ENCODE peak calls at places on chromosomes 2 and 18, in ten cellular contexts. Z is brain microvascular endothelial cell; M is adrenal gland; L is A549; Q is HFFc6; W is foreskin keratinocyte; P is upper lobe of right lung; T is OCI-LY7; O is bronchial epithelial cell; I is activated CD8-positive, alpha-beta T cell treated with anti-CD3 and anti-CD28 coated beads for 36 hours. E is an unnamed sample.

GRCh38 chr2:202317080-202317859 is 51.7 kb downstream of the NOP58 start:
- DNase-seq in Z (peak; percentile 80), M (peak; percentile 74), L (no peak), Q (peak; percentile 74), W (peak; percentile 22), P (no peak), T (no peak), O (peak; percentile 61), I (no peak), E (no peak)

GRCh38 chr18:61991201-61991600 is 98.4 kb upstream of the RNF152 start:
- DNase-seq in Z (peak; percentile 46), M (no peak), L (no peak), Q (peak; percentile 46), W (no peak), P (no peak), T (no peak), O (peak; percentile 40), I (no peak), E (no peak)

GRCh38 chr2:150589760-150590159 is 102.3 kb upstream of the RND3 start:
- DNase-seq in Z (no peak), M (no peak), L (no peak), Q (no peak), W (no peak), P (no peak), T (no peak), O (peak; percentile 37), I (no peak), E (no peak)

GRCh38 chr2:41488854-41489253 is 559.0 kb upstream of the PKDCC start:
- DNase-seq in Z (no peak), M (no peak), L (no peak), Q (no peak), W (no peak), P (no peak), T (no peak), O (no peak), I (no peak), E (no peak)

GRCh38 chr2:2731885-2732284 is 400.8 kb upstream of the MYT1L start:
- DNase-seq in Z (no peak), M (no peak), L (no peak), Q (no peak), W (no peak), P (no peak), T (no peak), O (no peak), I (no peak), E (no peak)

GRCh38 chr2:84038866-84039265 is 420.2 kb downstream of the SUCLG1 start:
- DNase-seq in Z (no peak), M (no peak), L (no peak), Q (no peak), W (no peak), P (no peak), T (no peak), O (no peak), I (no peak), E (no peak)

GRCh38 chr2:30847841-30848240 is 40.6 kb upstream of the CAPN13 start:
- DNase-seq in Z (no peak), M (no peak), L (no peak), Q (no peak), W (no peak), P (no peak), T (no peak), O (no peak), I (no peak), E (no peak)

GRCh38 chr2:62570861-62571698 is 65.1 kb upstream of the TMEM17 start:
- DNase-seq in Z (no peak), M (peak; percentile 55), L (peak; percentile 63), Q (no peak), W (no peak), P (peak; percentile 67), T (no peak), O (no peak), I (peak; percentile 8), E (no peak)

GRCh38 chr18:8254664-8255063 is 354.6 kb upstream of the RAB12 start:
- DNase-seq in Z (no peak), M (no peak), L (no peak), Q (no peak), W (no peak), P (no peak), T (no peak), O (no peak), I (no peak), E (no peak)

GRCh38 chr2:121902171-121902591 is 146.7 kb downstream of the TSN start:
- DNase-seq in Z (peak; percentile 18), M (no peak), L (no peak), Q (no peak), W (no peak), P (no peak), T (no peak), O (no peak), I (peak; percentile 47), E (no peak)
- TF ChIP-seq CTCF in Z (peak; percentile 40), M (no peak), L (no peak), Q (peak; percentile 17), W (no peak), P (peak; percentile 7), T (peak; percentile 39), O (no peak), I (no peak), E (peak; percentile 11)

GRCh38 chr2:170321526-170321925 is 143.6 kb downstream of the MYO3B start:
- DNase-seq in Z (no peak), M (no peak), L (no peak), Q (no peak), W (peak; percentile 76), P (no peak), T (no peak), O (peak; percentile 94), I (no peak), E (no peak)

GRCh38 chr2:170323743-170324142 is 145.8 kb downstream of the MYO3B start:
- DNase-seq in Z (no peak), M (no peak), L (no peak), Q (no peak), W (no peak), P (no peak), T (no peak), O (peak; percentile 29), I (no peak), E (no peak)

GRCh38 chr2:170324640-170325046 is 146.7 kb downstream of the MYO3B start:
- DNase-seq in Z (peak; percentile 38), M (peak; percentile 29), L (peak; percentile 54), Q (peak; percentile 26), W (no peak), P (no peak), T (peak; percentile 73), O (peak; percentile 59), I (peak; percentile 39), E (peak; percentile 63)

DNA sequence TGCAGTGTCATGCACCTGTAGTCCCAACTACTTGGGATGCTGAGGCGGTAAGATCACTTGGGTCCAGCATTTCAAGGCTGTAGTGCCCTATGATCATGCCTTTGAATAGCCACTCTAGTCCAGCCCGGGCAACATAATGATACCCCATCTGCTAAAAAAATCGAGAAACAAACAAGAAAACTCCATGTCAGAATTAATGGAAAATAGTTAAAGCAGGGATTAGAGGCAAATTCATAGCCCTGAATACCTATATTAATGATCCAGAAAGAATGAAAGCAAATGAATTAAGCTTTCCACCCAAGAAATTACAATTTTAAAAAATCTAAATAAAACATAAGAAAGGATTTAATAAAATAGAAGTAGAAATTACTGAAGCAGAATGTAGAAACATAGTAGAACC is 143.0 kb downstream of the MYO3B start:
- DNase-seq in Z (no peak), M (no peak), L (no peak), Q (no peak), W (no peak), P (no peak), T (no peak), O (no peak), I (no peak), E (no peak)
- TF ChIP-seq CTCF in Z (no peak), M (no peak), L (no peak), Q (no peak), W (no peak), P (no peak), T (no peak), O (no peak), I (no peak), E (no peak)

GRCh38 chr2:15186118-15186517 is 375.0 kb downstream of the NBAS start:
- DNase-seq in Z (no peak), M (no peak), L (no peak), Q (no peak), W (no peak), P (no peak), T (no peak), O (no peak), I (no peak), E (no peak)

GRCh38 chr2:15184491-15184890 is 376.6 kb downstream of the NBAS start:
- DNase-seq in Z (no peak), M (no peak), L (no peak), Q (no peak), W (no peak), P (no peak), T (no peak), O (no peak), I (no peak), E (no peak)

GRCh38 chr2:15191801-15192200 is 369.3 kb downstream of the NBAS start:
- DNase-seq in Z (no peak), M (no peak), L (no peak), Q (no peak), W (no peak), P (no peak), T (no peak), O (no peak), I (no peak), E (no peak)

GRCh38 chr2:15189236-15189635 is 371.9 kb downstream of the NBAS start:
- DNase-seq in Z (no peak), M (no peak), L (no peak), Q (no peak), W (no peak), P (no peak), T (no peak), O (no peak), I (no peak), E (no peak)
- TF ChIP-seq CTCF in Z (peak; percentile 27), M (no peak), L (no peak), Q (no peak), W (no peak), P (no peak), T (peak; percentile 27), O (peak; percentile 3), I (no peak), E (no peak)

GRCh38 chr2:240259924-240260529 is 119.6 kb upstream of the OTOS start:
- DNase-seq in Z (no peak), M (no peak), L (no peak), Q (no peak), W (no peak), P (no peak), T (no peak), O (no peak), I (no peak), E (no peak)

GRCh38 chr2:240256704-240257637 is 116.5 kb upstream of the OTOS start:
- DNase-seq in Z (no peak), M (no peak), L (no peak), Q (no peak), W (no peak), P (no peak), T (no peak), O (no peak), I (no peak), E (no peak)

GRCh38 chr2:240257940-240258580 is 117.6 kb upstream of the OTOS start:
- DNase-seq in Z (no peak), M (no peak), L (no peak), Q (no peak), W (no peak), P (no peak), T (no peak), O (no peak), I (no peak), E (no peak)

GRCh38 chr2:240259201-240259923 is 118.9 kb upstream of the OTOS start:
- DNase-seq in Z (no peak), M (peak; percentile 86), L (no peak), Q (no peak), W (no peak), P (peak; percentile 65), T (no peak), O (no peak), I (no peak), E (no peak)

GRCh38 chr2:240258685-240259084 is 118.2 kb upstream of the OTOS start:
- DNase-seq in Z (no peak), M (no peak), L (no peak), Q (no peak), W (no peak), P (no peak), T (no peak), O (no peak), I (no peak), E (no peak)
- TF ChIP-seq CTCF in Z (no peak), M (no peak), L (no peak), Q (no peak), W (no peak), P (no peak), T (no peak), O (no peak), I (no peak), E (no peak)

E was measured in NB4.